ENCODE peak calls at places on chromosomes 16 and 17, in four cellular contexts. One of them, this sample, is unnamed. For H3K36me3 and H3K4me1, the result is how much of the 10 kb centered on the place peaks cover.

GRCh38 chr17:39270923-39271322 is 45.2 kb upstream of the STAC2 start:
- DNase-seq in testis: peak
- DNase-seq in thoracic aorta: no peak
- DNase-seq in transverse colon: no peak
- DNase-seq in this sample: no peak

GRCh38 chr17:6639651-6640535 is 618 bp downstream of the KIAA0753 start:
- DNase-seq in testis: no peak
- DNase-seq in thoracic aorta: no peak
- DNase-seq in transverse colon: peak
- DNase-seq in this sample: peak

GRCh38 chr17:80779961-80780380 is 211.7 kb upstream of the CHMP6 start:
- DNase-seq in testis: no peak
- DNase-seq in thoracic aorta: no peak
- DNase-seq in transverse colon: no peak
- DNase-seq in this sample: no peak

GRCh38 chr17:33640629-33641028 is 347.5 kb upstream of the ASIC2 start:
- DNase-seq in testis: no peak
- DNase-seq in thoracic aorta: no peak
- DNase-seq in transverse colon: no peak
- DNase-seq in this sample: no peak

GRCh38 chr17:13106171-13106570 is 88.3 kb upstream of the ELAC2 start:
- DNase-seq in testis: no peak
- DNase-seq in thoracic aorta: no peak
- DNase-seq in transverse colon: no peak
- DNase-seq in this sample: peak

GRCh38 chr16:20300312-20301097 is 26.8 kb downstream of the GP2 start:
- DNase-seq in testis: peak
- DNase-seq in thoracic aorta: no peak
- DNase-seq in transverse colon: peak
- DNase-seq in this sample: peak

GRCh38 chr17:55345132-55345531 is 76.5 kb downstream of the MMD start:
- DNase-seq in testis: no peak
- DNase-seq in thoracic aorta: no peak
- DNase-seq in transverse colon: no peak
- DNase-seq in this sample: no peak

GRCh38 chr17:39364236-39365025 is 37.0 kb downstream of the FBXL20 start:
- DNase-seq in testis: no peak
- DNase-seq in thoracic aorta: no peak
- DNase-seq in transverse colon: no peak
- DNase-seq in this sample: no peak

GRCh38 chr16:84844049-84844350 is 24.2 kb downstream of the CRISPLD2 start:
- DNase-seq in testis: no peak
- DNase-seq in thoracic aorta: no peak
- DNase-seq in transverse colon: peak
- DNase-seq in this sample: no peak

GRCh38 chr16:76535-77272 is 1.3 kb upstream of the MPG start:
- DNase-seq in testis: peak
- DNase-seq in thoracic aorta: peak
- DNase-seq in transverse colon: peak
- DNase-seq in this sample: peak

GRCh38 chr16:74437-75318 is 2.2 kb upstream of the RHBDF1 start:
- DNase-seq in testis: no peak
- DNase-seq in thoracic aorta: no peak
- DNase-seq in transverse colon: no peak
- DNase-seq in this sample: no peak

GRCh38 chr16:77273-77806 is 685 bp upstream of the MPG start:
- DNase-seq in testis: peak
- DNase-seq in thoracic aorta: no peak
- DNase-seq in transverse colon: peak
- DNase-seq in this sample: peak

GRCh38 chr16:74025-74424 is 1.6 kb upstream of the RHBDF1 start:
- DNase-seq in testis: no peak
- DNase-seq in thoracic aorta: no peak
- DNase-seq in transverse colon: no peak
- DNase-seq in this sample: no peak

DNA sequence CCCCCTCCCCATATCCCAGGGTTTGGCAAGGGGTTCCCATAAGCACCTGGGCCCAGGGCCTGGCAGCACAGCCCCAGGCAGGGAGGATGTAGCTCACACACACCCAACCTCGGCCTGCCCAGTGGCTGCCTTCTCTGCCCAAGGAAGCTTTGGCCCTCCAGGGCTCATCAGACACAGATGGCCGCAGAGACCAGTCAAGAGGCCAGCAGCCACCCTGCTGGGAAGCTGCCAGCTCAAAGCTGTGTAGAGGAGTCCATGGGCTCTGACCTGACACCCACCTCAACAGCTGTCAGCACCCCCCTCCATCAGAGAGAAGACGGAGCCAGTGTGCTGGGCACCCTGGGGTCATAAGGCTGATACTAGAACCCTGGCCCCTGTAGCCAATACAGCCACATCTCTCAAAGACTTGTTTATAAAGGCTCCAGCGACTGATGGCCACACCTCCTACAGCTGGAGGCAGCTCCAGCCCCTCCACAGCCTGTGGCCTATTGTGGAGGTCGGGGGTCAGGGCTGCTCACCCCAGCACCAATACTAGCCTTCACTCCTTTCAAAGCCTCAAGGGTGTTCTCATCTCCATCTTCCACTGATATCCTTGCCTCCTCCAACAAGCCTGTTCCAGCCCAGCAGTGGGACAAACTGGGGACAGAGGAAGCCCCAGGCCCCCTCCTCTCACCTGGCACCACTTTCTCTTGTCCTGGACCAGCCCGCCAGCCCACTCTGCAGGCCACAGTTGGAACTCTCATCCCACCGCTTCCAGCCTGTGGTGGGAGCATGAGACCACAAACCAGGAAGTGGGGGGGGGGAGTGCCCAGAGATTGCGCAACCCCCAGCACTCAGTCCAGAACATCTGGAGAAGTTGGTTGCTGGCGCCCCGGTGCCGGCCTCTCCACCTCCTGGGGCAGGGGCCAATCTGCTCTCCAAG is 2.2 kb upstream of the MPG start:
- DNase-seq in testis: peak
- DNase-seq in thoracic aorta: no peak
- DNase-seq in transverse colon: peak
- DNase-seq in this sample: peak
- H3K27ac ChIP-seq in testis: peak
- H3K27ac ChIP-seq in thoracic aorta: peak
- H3K27ac ChIP-seq in transverse colon: peak
- H3K27ac ChIP-seq in this sample: peak

DNA sequence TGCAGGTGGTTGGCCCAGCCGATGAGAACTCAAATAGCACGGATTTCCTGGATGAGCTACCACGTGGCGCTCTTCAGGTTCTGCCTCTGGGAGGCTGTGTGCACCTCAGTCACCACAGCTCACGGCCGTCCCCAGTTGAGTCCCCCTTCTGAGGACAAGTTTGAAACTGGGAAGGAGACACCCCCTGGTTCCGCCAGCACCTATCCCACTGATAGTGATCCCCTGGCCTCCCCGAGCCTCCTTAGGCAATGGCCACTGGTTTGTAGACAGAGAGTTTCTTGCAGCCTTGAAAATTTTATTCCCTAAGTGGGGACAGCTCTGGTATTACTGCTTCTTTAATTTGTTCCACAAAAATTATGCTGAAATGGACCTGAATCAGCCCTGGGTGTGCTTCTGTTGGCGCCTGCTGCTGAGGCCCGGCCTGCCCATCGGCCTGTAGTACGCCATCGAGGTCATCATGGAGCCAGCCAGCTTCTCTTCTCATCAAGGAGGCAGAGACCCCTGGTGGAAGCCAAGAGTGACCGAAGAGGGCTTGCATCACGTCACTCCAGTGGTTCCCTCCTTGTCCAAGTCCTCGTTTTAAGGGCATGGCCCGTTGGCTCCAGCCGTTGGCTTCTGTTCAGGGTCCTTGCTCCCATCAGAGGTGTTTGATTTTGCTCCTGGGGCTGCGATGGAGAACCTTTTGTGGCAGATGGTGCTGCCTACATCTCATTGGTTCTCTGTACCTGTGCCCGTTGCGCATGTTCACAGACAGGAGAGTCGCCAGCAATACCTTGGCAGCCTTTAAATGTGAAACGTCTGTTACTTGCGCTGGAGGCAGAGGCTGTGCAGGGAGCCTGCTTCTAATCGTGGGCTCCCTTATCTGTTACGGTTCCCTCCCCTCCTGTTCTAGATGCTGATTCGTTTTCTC is 9.3 kb downstream of the SMCR8 start:
- DNase-seq in testis: peak
- DNase-seq in thoracic aorta: no peak
- DNase-seq in transverse colon: no peak
- DNase-seq in this sample: no peak
- H3K36me3 ChIP-seq in testis: under half
- H3K36me3 ChIP-seq in thoracic aorta: under half
- H3K36me3 ChIP-seq in transverse colon: under half
- H3K36me3 ChIP-seq in this sample: half or more

GRCh38 chr17:78142113-78142861 is 3.9 kb upstream of the C17orf99 start:
- DNase-seq in testis: no peak
- DNase-seq in thoracic aorta: no peak
- DNase-seq in transverse colon: peak
- DNase-seq in this sample: no peak
- H3K4me1 ChIP-seq in testis: under half
- H3K4me1 ChIP-seq in thoracic aorta: under half
- H3K4me1 ChIP-seq in transverse colon: half or more
- H3K4me1 ChIP-seq in this sample: under half

GRCh38 chr16:78235876-78236275 is 136.4 kb downstream of the WWOX start:
- DNase-seq in testis: no peak
- DNase-seq in thoracic aorta: no peak
- DNase-seq in transverse colon: no peak
- DNase-seq in this sample: no peak
- H3K27ac ChIP-seq in testis: no peak
- H3K27ac ChIP-seq in thoracic aorta: no peak
- H3K27ac ChIP-seq in transverse colon: no peak
- H3K27ac ChIP-seq in this sample: no peak

DNA sequence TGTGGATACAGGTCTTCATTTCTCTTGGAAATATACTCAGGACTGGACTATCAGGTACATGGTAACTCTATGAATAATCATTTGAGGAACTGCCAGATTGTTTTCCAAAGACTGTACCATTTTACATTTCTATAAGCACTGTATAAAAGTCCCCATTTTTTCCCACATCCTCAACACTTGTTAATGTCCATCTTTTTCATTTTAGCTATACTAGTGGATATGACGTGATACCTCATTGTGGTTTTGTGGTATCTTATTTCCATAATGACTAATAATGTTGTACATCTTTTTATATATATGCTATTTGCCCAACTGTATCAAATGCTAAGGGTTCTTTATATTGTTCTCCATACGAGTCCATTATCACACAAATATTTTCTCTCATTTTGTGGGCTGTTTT is 22.9 kb downstream of the NUP88 start:
- DNase-seq in testis: no peak
- DNase-seq in thoracic aorta: no peak
- DNase-seq in transverse colon: no peak
- DNase-seq in this sample: no peak
- H3K36me3 ChIP-seq in testis: under half
- H3K36me3 ChIP-seq in thoracic aorta: half or more
- H3K36me3 ChIP-seq in transverse colon: under half
- H3K36me3 ChIP-seq in this sample: under half

GRCh38 chr17:35082073-35082657 is 18.7 kb upstream of the RFFL start:
- DNase-seq in testis: peak
- DNase-seq in thoracic aorta: no peak
- DNase-seq in transverse colon: no peak
- DNase-seq in this sample: peak
- H3K4me1 ChIP-seq in testis: under half
- H3K4me1 ChIP-seq in thoracic aorta: under half
- H3K4me1 ChIP-seq in transverse colon: half or more
- H3K4me1 ChIP-seq in this sample: under half

DNA sequence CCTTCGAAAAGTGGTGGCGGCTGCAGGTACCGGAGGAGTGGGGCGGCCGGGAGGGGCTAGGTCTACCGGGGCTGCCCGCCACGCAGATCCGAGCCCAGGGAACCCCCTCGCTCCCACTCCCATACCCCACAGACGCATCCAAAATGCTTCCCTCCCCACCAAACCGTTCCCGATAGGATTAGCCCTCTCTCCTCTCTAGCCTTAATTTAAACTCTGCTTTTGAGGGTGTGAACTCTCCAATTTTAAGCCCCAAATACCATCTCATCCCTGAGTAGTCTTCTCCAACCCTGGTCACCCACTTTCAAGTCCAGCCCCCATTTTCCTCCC is 260 bp upstream of the CXCL16 start:
- DNase-seq in testis: no peak
- DNase-seq in thoracic aorta: no peak
- DNase-seq in transverse colon: no peak
- DNase-seq in this sample: no peak
- H3K27ac ChIP-seq in testis: peak
- H3K27ac ChIP-seq in thoracic aorta: no peak
- H3K27ac ChIP-seq in transverse colon: peak
- H3K27ac ChIP-seq in this sample: no peak

DNA sequence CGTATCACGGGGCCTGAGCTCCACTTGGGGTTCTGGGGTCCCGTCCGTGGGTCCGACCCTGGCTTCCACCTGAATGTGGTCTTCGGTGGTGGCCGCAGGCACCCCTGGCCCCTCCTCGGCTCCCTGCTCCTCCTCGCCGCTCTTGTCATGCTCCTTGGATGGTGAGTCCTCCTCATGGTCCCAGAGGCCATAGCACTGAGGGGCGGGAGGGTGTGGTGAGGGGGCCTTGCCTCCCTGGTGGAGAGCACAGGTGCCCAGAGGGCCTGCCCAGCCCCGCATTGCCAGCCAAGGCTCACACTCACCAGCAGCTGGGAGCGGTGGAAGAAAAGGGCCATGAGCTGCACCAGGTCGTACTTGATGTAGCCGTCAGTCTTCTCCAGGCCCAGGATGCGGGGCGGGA is 14.9 kb downstream of the CTU2 start:
- DNase-seq in testis: no peak
- DNase-seq in thoracic aorta: no peak
- DNase-seq in transverse colon: no peak
- DNase-seq in this sample: no peak
- H3K36me3 ChIP-seq in testis: under half
- H3K36me3 ChIP-seq in thoracic aorta: half or more
- H3K36me3 ChIP-seq in transverse colon: under half
- H3K36me3 ChIP-seq in this sample: under half